ENCODE peak calls at places on chromosomes 16 and 17, in seven cellular contexts. A is neural crest cell, K is lower lobe of right lung, Q is heart left ventricle, M is AG10803, P is left ventricle myocardium inferior, N is cardiac muscle cell. O is an unnamed sample.

GRCh38 chr16:22078656-22079055 is 13.7 kb upstream of the VWA3A start:
- DNase-seq in A (no peak), K (no peak), Q (no peak), M (no peak), P (no peak), N (no peak), O (no peak)

GRCh38 chr16:4922721-4923342 is 14.1 kb downstream of the PPL start:
- DNase-seq in A (no peak), K (no peak), Q (no peak), M (no peak), P (no peak), N (no peak), O (no peak)

GRCh38 chr16:19810817-19811731 is 73.6 kb downstream of the GPRC5B start:
- DNase-seq in A (no peak), K (no peak), Q (no peak), M (peak; percentile 31), P (no peak), N (no peak), O (no peak)

GRCh38 chr16:79795556-79795955 is 195.0 kb upstream of the MAF start:
- DNase-seq in A (no peak), K (no peak), Q (no peak), M (no peak), P (no peak), N (no peak), O (no peak)

GRCh38 chr16:82936941-82937551 is 310.3 kb downstream of the CDH13 start:
- DNase-seq in A (no peak), K (no peak), Q (no peak), M (peak; percentile 26), P (no peak), N (no peak), O (no peak)

GRCh38 chr17:36869856-36870617 is 67.2 kb upstream of the LHX1 start:
- DNase-seq in A (no peak), K (no peak), Q (no peak), M (peak; percentile 4), P (no peak), N (no peak), O (no peak)

GRCh38 chr17:39756376-39757079 is 18.8 kb downstream of the GRB7 start:
- DNase-seq in A (no peak), K (no peak), Q (no peak), M (no peak), P (no peak), N (no peak), O (no peak)

GRCh38 chr17:7393613-7394451 is 493 bp downstream of the PLSCR3 start:
- DNase-seq in A (no peak), K (no peak), Q (no peak), M (no peak), P (peak; percentile 33), N (peak; percentile 60), O (no peak)

GRCh38 chr17:21524211-21524591 is 148.0 kb downstream of the KCNJ12 start:
- DNase-seq in A (no peak), K (no peak), Q (no peak), M (no peak), P (no peak), N (no peak), O (no peak)

GRCh38 chr17:3695723-3696411 is at the start of gene P2RX5:
- DNase-seq in A (no peak), K (peak; percentile 64), Q (no peak), M (peak; percentile 13), P (no peak), N (peak; percentile 61), O (no peak)

GRCh38 chr17:80718428-80718827 is 173.8 kb downstream of the RPTOR start:
- DNase-seq in A (peak; percentile 27), K (no peak), Q (no peak), M (no peak), P (no peak), N (no peak), O (no peak)

GRCh38 chr16:66878067-66878466 is 2.2 kb upstream of the PDP2 start:
- DNase-seq in A (no peak), K (no peak), Q (no peak), M (peak; percentile 62), P (no peak), N (no peak), O (no peak)

GRCh38 chr16:31483081-31483480 is at the start of gene SLC5A2:
- DNase-seq in A (no peak), K (no peak), Q (no peak), M (no peak), P (no peak), N (no peak), O (no peak)

GRCh38 chr17:63506627-63507026 is 16.5 kb upstream of the KCNH6 start:
- DNase-seq in A (no peak), K (no peak), Q (no peak), M (no peak), P (no peak), N (no peak), O (no peak)

GRCh38 chr17:47720754-47721533 is 12.1 kb upstream of the TBX21 start:
- DNase-seq in A (no peak), K (no peak), Q (no peak), M (peak; percentile 6), P (no peak), N (no peak), O (no peak)

DNA sequence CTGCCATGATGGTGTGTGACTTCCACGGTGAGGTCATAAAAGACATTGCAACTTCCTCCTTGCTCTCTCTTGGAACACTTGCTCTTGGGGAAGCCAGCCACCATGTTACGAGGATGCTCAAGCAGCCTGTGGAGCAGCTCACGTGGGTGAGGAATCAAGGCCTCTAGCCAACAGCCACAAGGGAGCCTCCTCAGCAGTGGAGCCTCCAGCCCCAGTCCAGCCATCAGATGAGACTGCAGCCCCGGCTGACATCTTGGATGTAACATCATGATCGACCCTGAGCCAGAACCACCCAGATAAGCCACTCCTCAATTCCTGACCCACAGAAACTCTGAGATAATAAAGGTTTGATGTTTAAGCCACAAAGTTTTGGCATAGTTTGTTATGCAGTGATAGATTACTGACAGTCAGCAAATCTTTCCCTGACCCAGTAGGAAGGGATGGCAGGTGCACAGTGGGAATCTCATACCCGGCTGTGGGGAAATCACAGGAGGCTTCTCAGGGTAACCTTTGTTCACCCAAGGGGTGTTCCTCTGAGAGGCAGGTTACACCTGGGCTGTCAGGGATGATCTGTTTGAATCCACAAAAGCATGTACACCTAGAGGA is 23.3 kb upstream of the GINS2 start:
- DNase-seq in A (no peak), K (no peak), Q (no peak), M (no peak), P (no peak), N (no peak), O (no peak)
- TF ChIP-seq CTCF in A (no peak), K (no peak), Q (no peak), M (no peak), P (no peak), N (no peak), O (no peak)

GRCh38 chr17:19897901-19898300 is 30.2 kb upstream of the ULK2 start:
- DNase-seq in A (no peak), K (no peak), Q (no peak), M (peak; percentile 88), P (no peak), N (no peak), O (no peak)
- TF ChIP-seq CTCF in A (no peak), K (no peak), Q (no peak), M (no peak), P (no peak), N (no peak), O (no peak)

DNA sequence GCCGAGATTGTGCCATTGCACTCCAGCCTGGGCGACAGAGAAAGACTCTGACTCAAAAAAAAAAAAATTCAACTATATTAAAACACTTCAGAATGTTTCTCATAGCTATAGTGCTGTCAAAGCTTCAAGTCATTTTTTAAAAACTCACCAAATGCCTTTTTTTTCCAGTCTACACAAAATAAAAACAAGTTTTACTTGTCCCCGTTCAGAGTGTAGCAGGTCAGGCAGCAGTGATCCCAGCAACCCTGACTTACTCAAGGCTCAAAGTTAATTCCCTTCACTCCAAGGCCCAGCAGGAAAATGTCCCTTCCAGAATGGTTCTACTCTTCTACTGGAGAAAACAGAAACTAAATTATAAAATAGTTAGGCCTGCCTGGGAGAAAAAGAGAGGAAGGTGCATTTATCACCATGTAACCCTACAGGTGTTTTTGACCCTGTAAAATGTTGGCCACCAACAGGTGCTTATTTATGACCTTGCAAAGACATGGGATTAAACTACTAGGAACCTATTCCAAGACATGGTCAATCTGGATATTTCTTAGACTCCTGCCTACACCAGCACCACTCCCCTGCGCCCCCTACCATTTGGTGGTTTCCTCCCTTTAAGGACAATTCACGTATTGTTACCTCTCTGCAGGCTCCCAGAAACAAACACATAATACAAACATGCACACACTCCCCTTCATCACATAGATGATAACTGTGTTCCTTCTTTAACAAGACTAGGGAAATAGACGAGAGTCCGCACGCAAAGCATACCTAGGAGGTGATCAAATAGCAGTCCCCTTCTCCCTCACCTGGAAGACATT is 5.4 kb downstream of the AMFR start:
- DNase-seq in A (no peak), K (no peak), Q (no peak), M (no peak), P (no peak), N (no peak), O (no peak)
- TF ChIP-seq CTCF in A (no peak), K (no peak), Q (no peak), M (no peak), P (no peak), N (no peak), O (peak; percentile 17)

GRCh38 chr17:50214986-50215730 is 13.7 kb upstream of the COL1A1 start:
- DNase-seq in A (no peak), K (no peak), Q (no peak), M (peak; percentile 58), P (no peak), N (no peak), O (no peak)

GRCh38 chr17:50211249-50212120 is 10.1 kb upstream of the COL1A1 start:
- DNase-seq in A (no peak), K (no peak), Q (no peak), M (peak; percentile 78), P (no peak), N (no peak), O (no peak)

GRCh38 chr17:50212121-50212843 is 10.9 kb upstream of the COL1A1 start:
- DNase-seq in A (no peak), K (no peak), Q (no peak), M (peak; percentile 92), P (no peak), N (no peak), O (no peak)

GRCh38 chr17:50210249-50211225 is 9.1 kb upstream of the COL1A1 start:
- DNase-seq in A (peak; percentile 50), K (no peak), Q (peak; percentile 68), M (peak; percentile 98), P (peak; percentile 57), N (peak; percentile 63), O (peak; percentile 96)

DNA sequence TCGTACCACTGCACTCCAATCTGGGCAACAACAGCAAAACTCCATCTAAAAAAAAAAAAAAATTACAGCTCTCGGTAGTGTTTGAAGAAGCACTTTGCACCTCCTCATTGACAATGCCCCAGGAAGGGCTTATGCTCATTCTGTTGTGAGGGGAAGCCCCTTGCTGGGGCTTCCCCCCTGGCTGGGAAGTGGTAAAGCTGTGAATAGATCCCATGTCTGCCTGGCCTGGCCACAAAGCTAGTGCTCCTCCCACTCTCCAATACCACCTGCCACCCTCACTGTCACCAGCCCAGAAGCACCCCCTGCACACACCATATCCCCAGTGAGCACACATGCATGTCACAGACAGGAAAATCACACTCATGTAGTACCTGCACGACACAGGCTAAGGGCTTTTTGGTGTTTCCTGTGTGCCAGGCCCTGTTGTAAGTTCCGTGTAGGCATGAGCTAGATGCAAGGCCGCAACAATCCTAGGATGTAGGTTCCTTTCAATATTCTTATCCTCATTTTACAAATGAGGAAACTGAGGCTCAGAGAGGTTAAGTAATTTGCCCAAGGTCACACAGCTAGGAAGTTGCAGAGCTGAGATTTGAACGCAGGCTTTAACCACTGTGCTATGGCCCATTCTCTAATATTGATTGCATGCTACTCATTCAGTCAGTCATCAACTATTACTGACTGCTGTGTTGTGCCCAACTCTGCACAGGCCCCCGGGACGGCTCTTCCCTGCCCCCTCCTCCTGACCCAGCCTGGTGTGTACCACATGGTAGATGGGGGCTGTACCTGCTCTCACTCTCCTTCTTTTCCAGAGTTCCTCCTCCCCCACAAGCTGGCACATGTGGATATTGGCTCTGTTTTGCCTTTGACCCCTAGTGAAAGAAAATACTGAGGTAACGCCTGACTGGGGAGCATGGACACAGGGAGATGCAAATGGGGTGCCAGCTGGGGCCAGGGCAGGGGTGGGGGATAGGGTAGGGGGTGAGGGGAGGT is 11.9 kb upstream of the COL1A1 start:
- DNase-seq in A (no peak), K (no peak), Q (no peak), M (no peak), P (no peak), N (peak; percentile 61), O (no peak)
- TF ChIP-seq CTCF in A (no peak), K (no peak), Q (no peak), M (no peak), P (no peak), N (no peak), O (peak; percentile 45)